ENCODE peak calls at places on chromosomes 16 and 17, in ten cellular contexts. D, C, Q, H, I, X, P, U, K and B are unnamed samples.

GRCh38 chr17:33272438-33272837 is 20.7 kb downstream of the ASIC2 start:
- DNase-seq in D (no peak), C (no peak), Q (no peak), H (no peak), I (no peak), X (no peak), P (no peak), U (no peak), K (no peak), B (no peak)

GRCh38 chr17:68247445-68248198 is at the start of gene AMZ2:
- DNase-seq in D (peak; percentile 37), C (peak; percentile 94), Q (peak; percentile 81), H (peak; percentile 94), I (peak; percentile 86), X (peak; percentile 97), P (peak; percentile 95), U (peak; percentile 95), K (peak; percentile 91), B (peak; percentile 89)

GRCh38 chr17:3635474-3636153 is 436 bp downstream of the SHPK start:
- DNase-seq in D (no peak), C (peak; percentile 13), Q (no peak), H (no peak), I (no peak), X (no peak), P (no peak), U (no peak), K (no peak), B (no peak)

GRCh38 chr17:73476890-73477350 is 165.1 kb upstream of the CDC42EP4 start:
- DNase-seq in D (no peak), C (no peak), Q (no peak), H (no peak), I (no peak), X (no peak), P (no peak), U (no peak), K (no peak), B (no peak)

GRCh38 chr17:32958418-32958817 is 30.5 kb downstream of the TMEM98 start:
- DNase-seq in D (no peak), C (no peak), Q (no peak), H (peak; percentile 67), I (peak; percentile 66), X (no peak), P (no peak), U (no peak), K (peak; percentile 96), B (no peak)

GRCh38 chr16:1371054-1371978 is 19.6 kb downstream of the GNPTG start:
- DNase-seq in D (no peak), C (no peak), Q (no peak), H (no peak), I (no peak), X (no peak), P (no peak), U (no peak), K (no peak), B (no peak)

GRCh38 chr16:57914244-57915173 is 56.4 kb downstream of the CNGB1 start:
- DNase-seq in D (no peak), C (no peak), Q (no peak), H (no peak), I (no peak), X (no peak), P (no peak), U (no peak), K (no peak), B (no peak)

GRCh38 chr16:79403534-79403933 is 197.0 kb downstream of the MAF start:
- DNase-seq in D (no peak), C (no peak), Q (no peak), H (no peak), I (no peak), X (no peak), P (no peak), U (no peak), K (no peak), B (no peak)

GRCh38 chr16:66590322-66590721 is 11.1 kb downstream of the CMTM2 start:
- DNase-seq in D (no peak), C (no peak), Q (no peak), H (no peak), I (no peak), X (no peak), P (no peak), U (no peak), K (no peak), B (no peak)

GRCh38 chr17:58606934-58607333 is 84.9 kb downstream of the TEX14 start:
- DNase-seq in D (no peak), C (no peak), Q (no peak), H (no peak), I (no peak), X (no peak), P (no peak), U (no peak), K (no peak), B (no peak)

GRCh38 chr17:58611331-58611730 is 80.5 kb downstream of the TEX14 start:
- DNase-seq in D (no peak), C (no peak), Q (no peak), H (no peak), I (no peak), X (no peak), P (no peak), U (no peak), K (no peak), B (no peak)

GRCh38 chr17:58601976-58602375 is 87.5 kb upstream of the MTMR4 start:
- DNase-seq in D (no peak), C (no peak), Q (no peak), H (no peak), I (no peak), X (no peak), P (no peak), U (no peak), K (no peak), B (no peak)

GRCh38 chr17:58605986-58606385 is 85.9 kb downstream of the TEX14 start:
- DNase-seq in D (no peak), C (no peak), Q (no peak), H (no peak), I (no peak), X (no peak), P (no peak), U (no peak), K (no peak), B (no peak)

DNA sequence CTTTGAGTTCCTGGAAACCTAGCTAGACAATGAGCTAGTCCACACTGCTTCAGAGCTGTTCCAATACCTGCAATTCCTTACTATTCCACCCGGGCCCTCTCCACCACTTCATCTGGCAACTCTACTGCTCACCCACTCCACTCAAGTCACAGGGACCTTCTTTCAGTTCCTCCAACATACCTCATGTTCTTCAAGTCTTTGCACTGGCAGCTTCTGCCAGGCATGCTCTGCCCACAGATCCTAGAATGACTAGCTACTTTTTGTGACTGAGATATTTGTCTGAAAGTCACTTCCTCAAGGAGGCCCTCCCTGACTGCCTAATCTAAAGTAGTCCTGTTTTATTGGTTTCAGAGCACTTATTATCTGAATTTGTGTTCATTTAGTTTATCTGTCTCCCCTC is 86.4 kb downstream of the TEX14 start:
- DNase-seq in D (no peak), C (no peak), Q (no peak), H (no peak), I (no peak), X (no peak), P (no peak), U (no peak), K (no peak), B (no peak)
- TF ChIP-seq CTCF in D (no peak), C (no peak), Q (no peak), H (no peak), I (no peak), X (no peak), P (no peak), U (no peak), K (no peak), B (no peak)

DNA sequence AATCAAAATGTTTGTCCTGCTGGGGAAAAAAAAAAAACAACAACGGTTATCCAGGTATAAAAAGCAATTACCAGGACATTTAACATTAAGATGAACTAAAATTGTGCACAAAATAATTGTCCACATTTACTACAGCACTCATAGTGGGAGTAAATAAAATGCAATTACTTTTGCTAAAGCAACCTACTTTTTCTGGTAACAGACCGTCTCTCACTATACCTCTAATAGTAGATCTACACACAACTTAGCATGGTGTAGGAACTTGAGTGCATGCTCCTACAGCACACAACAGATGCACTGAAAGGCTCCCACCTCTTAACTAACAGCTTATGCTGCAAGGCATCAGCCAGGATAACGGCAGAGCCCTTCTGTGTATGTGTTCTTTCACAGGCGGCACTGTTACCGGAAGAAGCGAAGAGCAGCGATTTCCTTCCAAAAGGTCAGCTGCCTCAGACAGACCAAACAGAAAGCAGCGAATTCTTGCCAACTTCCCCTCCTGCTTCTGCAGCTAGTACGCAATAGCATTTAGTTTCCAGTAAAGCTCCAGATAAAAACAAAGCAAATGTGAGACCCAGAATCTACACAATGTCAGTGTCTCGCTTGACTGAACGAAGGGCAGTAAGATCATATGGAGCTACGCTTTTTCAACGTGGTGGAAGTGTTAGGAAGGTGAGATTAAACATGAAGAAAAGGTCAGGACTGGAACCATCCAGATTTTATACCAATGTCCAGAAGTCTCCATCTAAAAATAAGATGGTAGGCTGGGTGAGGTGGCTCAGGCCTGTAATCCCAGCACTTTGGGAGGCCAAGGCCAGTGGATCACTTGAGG is 27.6 kb downstream of the STAT5B start:
- DNase-seq in D (no peak), C (peak; percentile 96), Q (peak; percentile 78), H (peak; percentile 98), I (peak; percentile 36), X (peak; percentile 47), P (peak; percentile 50), U (peak; percentile 98), K (peak; percentile 88), B (no peak)
- TF ChIP-seq CTCF in D (no peak), C (no peak), Q (no peak), H (no peak), I (no peak), X (no peak), P (no peak), U (no peak), K (no peak), B (no peak)

GRCh38 chr17:67200727-67201301 is 44.2 kb downstream of the HELZ start:
- DNase-seq in D (no peak), C (no peak), Q (no peak), H (no peak), I (no peak), X (peak; percentile 12), P (no peak), U (peak; percentile 23), K (no peak), B (peak; percentile 31)
- TF ChIP-seq CTCF in D (peak; percentile 59), C (peak; percentile 21), Q (peak; percentile 48), H (peak; percentile 60), I (peak; percentile 75), X (peak; percentile 53), P (peak; percentile 70), U (peak; percentile 58), K (peak; percentile 57), B (peak; percentile 40)

DNA sequence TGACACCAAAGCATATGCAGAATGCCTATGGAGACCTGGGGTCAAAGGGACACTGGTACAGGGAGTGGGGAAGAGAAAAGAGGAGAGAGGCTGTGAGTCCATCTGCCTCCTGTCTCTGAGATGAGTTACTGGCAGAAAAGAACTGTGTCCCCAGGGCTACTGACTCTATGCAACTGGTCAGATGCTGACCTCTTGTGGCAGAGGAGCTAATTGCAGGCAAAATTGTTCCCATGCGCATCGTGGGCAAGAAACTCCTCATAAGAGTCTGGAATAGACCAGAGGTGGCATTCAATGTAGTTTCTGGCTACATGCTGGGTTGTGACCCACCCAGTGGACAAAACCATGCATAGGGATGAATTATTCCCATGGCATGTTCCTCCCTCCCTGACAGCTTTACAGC is 26.1 kb upstream of the MLKL start:
- DNase-seq in D (no peak), C (peak; percentile 18), Q (no peak), H (no peak), I (no peak), X (no peak), P (no peak), U (no peak), K (no peak), B (peak; percentile 51)
- TF ChIP-seq CTCF in D (peak; percentile 47), C (peak; percentile 10), Q (peak; percentile 55), H (peak; percentile 41), I (peak; percentile 75), X (peak; percentile 61), P (peak; percentile 81), U (peak; percentile 46), K (peak; percentile 38), B (peak; percentile 54)